ENCODE peak calls at places on chromosomes 2 and 18, in four cellular contexts. A is WTC11; T is stimulated activated CD4-positive, alpha-beta T cell treated with anti-CD3 and anti-CD28 coated beads, TNF-alpha, amount 100 ng/mL, for 4 hours; P is AG09319. C is an unnamed sample.

GRCh38 chr2:7539760-7540159 is 622.5 kb downstream of the RNF144A start:
- DNase-seq in P (no peak), A (no peak), T (no peak), C (no peak)

GRCh38 chr2:48398285-48399135 is 131.4 kb upstream of the STON1 start:
- DNase-seq in T (no peak), P (no peak), A (no peak), C (no peak)

GRCh38 chr2:217672472-217672871 is 330.3 kb downstream of the TNS1 start:
- DNase-seq in T (no peak), P (no peak), A (no peak), C (peak)

GRCh38 chr2:10738192-10738591 is 16.8 kb downstream of the ATP6V1C2 start:
- DNase-seq in A (no peak), T (no peak), P (no peak), C (peak)

GRCh38 chr18:74929110-74929509 is 279.8 kb downstream of the PTGR3 start:
- DNase-seq in T (no peak), A (peak), P (no peak), C (no peak)

GRCh38 chr2:199455533-199456382 is 2.0 kb downstream of the SATB2 start:
- DNase-seq in P (no peak), T (no peak), A (peak), C (peak)

GRCh38 chr2:9638532-9638931 is 7.7 kb upstream of the YWHAQ start:
- DNase-seq in T (no peak), A (no peak), P (peak), C (peak)

GRCh38 chr2:215356334-215356947 is 44.6 kb downstream of the ATIC start:
- DNase-seq in A (no peak), T (no peak), P (no peak), C (no peak)

GRCh38 chr2:69985684-69986083 is 24.3 kb upstream of the ASPRV1 start:
- DNase-seq in T (no peak), P (no peak), A (no peak), C (peak)

GRCh38 chr2:68274022-68274421 is 21.7 kb upstream of the PPP3R1 start:
- DNase-seq in A (no peak), P (no peak), T (no peak), C (no peak)

GRCh38 chr2:205403244-205403845 is 279.0 kb upstream of the NRP2 start:
- DNase-seq in P (no peak), A (no peak), T (no peak), C (no peak)

GRCh38 chr2:28713582-28714292 is 37.9 kb upstream of the PPP1CB start:
- DNase-seq in P (no peak), A (no peak), T (no peak), C (no peak)

GRCh38 chr2:74499269-74499939 is at the start of gene LBX2:
- DNase-seq in A (peak), P (no peak), T (no peak), C (no peak)

GRCh38 chr18:61093967-61094366 is 239.3 kb upstream of the CDH20 start:
- DNase-seq in T (no peak), P (no peak), A (no peak), C (no peak)

GRCh38 chr2:207815254-207815653 is 45.5 kb upstream of the FZD5 start:
- DNase-seq in T (no peak), P (no peak), A (no peak), C (no peak)

GRCh38 chr2:64982932-64983331 is 6.3 kb upstream of the SLC1A4 start:
- DNase-seq in A (no peak), P (no peak), T (no peak), C (no peak)

GRCh38 chr2:70645733-70646420 is 92.3 kb upstream of the TGFA start:
- DNase-seq in T (no peak), P (no peak), A (peak), C (no peak)

GRCh38 chr18:6294119-6294784 is 120.5 kb downstream of the L3MBTL4 start:
- DNase-seq in T (no peak), A (no peak), P (no peak), C (no peak)

GRCh38 chr2:120231974-120232635 is 8.9 kb upstream of the TMEM185B start:
- DNase-seq in T (peak), A (no peak), P (no peak), C (peak)

GRCh38 chr2:95728878-95729511 is 137.2 kb downstream of the TRIM43 start:
- DNase-seq in A (peak), T (no peak), P (peak), C (no peak)